ENCODE peak calls at places on chromosomes 11 and 22, in five cellular contexts. B is Calu3, N is ACHN, R is Caco-2, V is NCI-H1694. M is an unnamed sample.

GRCh38 chr11:100930185-100930778 is 199.3 kb downstream of the PGR start:
- DNase-seq in N (peak), R (peak), V (peak), B (peak), M (peak)

GRCh38 chr22:30575011-30575671 is 676 bp upstream of the GAL3ST1 start:
- DNase-seq in V (no peak), R (peak), B (no peak), N (peak), M (no peak)

GRCh38 chr11:67586568-67587250 is 3.1 kb downstream of the GSTP1 start:
- DNase-seq in V (no peak), N (no peak), R (no peak), B (no peak), M (no peak)

GRCh38 chr11:64355078-64355940 is 3.7 kb upstream of the RPS6KA4 start:
- DNase-seq in V (peak), N (peak), B (peak), R (peak), M (peak)

GRCh38 chr22:49212466-49212865 is 615.2 kb downstream of the BRD1 start:
- DNase-seq in R (no peak), N (no peak), V (no peak), B (no peak), M (no peak)

GRCh38 chr22:38177926-38178604 is 3.6 kb downstream of the PLA2G6 start:
- DNase-seq in V (no peak), B (peak), R (peak), N (peak), M (peak)

GRCh38 chr11:128737704-128738103 is 43.8 kb downstream of the FLI1 start:
- DNase-seq in V (no peak), R (no peak), N (no peak), B (no peak), M (no peak)

GRCh38 chr11:47986742-47987141 is 6.4 kb downstream of the PTPRJ start:
- DNase-seq in N (no peak), R (no peak), V (no peak), B (peak), M (no peak)

GRCh38 chr11:99197477-99197876 is 176.7 kb downstream of the CNTN5 start:
- DNase-seq in N (no peak), V (no peak), B (no peak), R (no peak), M (no peak)

GRCh38 chr22:40414838-40415505 is 44.6 kb downstream of the SGSM3 start:
- DNase-seq in B (no peak), N (no peak), V (no peak), R (no peak), M (no peak)

GRCh38 chr11:72353861-72354260 is 80.5 kb downstream of the CLPB start:
- DNase-seq in V (no peak), R (peak), B (peak), N (peak), M (peak)

GRCh38 chr11:85665756-85666155 is 827 bp upstream of the CREBZF start:
- DNase-seq in V (no peak), N (no peak), B (no peak), R (no peak), M (no peak)

GRCh38 chr22:38177044-38177443 is 4.6 kb downstream of the PLA2G6 start:
- DNase-seq in N (no peak), R (no peak), B (no peak), V (no peak), M (no peak)

GRCh38 chr22:48256041-48256739 is 1493.7 kb downstream of the TBC1D22A start:
- DNase-seq in N (no peak), V (no peak), B (no peak), R (no peak), M (no peak)

GRCh38 chr11:2886936-2887335 is 1.4 kb upstream of the CDKN1C start:
- DNase-seq in R (no peak), V (no peak), N (no peak), B (no peak), M (no peak)

GRCh38 chr11:58525037-58525614 is 17.2 kb upstream of the OR5B21 start:
- DNase-seq in N (no peak), V (no peak), B (no peak), R (no peak), M (no peak)

GRCh38 chr11:130546438-130546837 is 98.0 kb downstream of the ADAMTS15 start:
- DNase-seq in V (no peak), B (no peak), R (no peak), N (no peak), M (no peak)

GRCh38 chr11:35997908-35998307 is 54.0 kb downstream of the LDLRAD3 start:
- DNase-seq in R (no peak), N (no peak), V (no peak), B (no peak), M (no peak)

GRCh38 chr11:93487032-93487483 is 56.1 kb downstream of the SMCO4 start:
- DNase-seq in R (peak), B (no peak), V (no peak), N (no peak), M (no peak)

GRCh38 chr11:57116654-57117053 is 65.1 kb upstream of the LRRC55 start:
- DNase-seq in N (peak), B (peak), V (peak), R (peak), M (peak)

GRCh38 chr11:10480760-10481159 is 25.7 kb downstream of the AMPD3 start:
- DNase-seq in B (no peak), V (no peak), N (no peak), R (no peak), M (no peak)

GRCh38 chr22:34068011-34068410 is 147.7 kb upstream of the LARGE1 start:
- DNase-seq in N (no peak), B (no peak), R (no peak), V (peak), M (peak)

GRCh38 chr22:26172389-26172990 is 3.2 kb downstream of the SEZ6L start:
- DNase-seq in N (peak), V (peak), R (peak), B (peak), M (peak)

M was measured in SJCRH30.